ENCODE peak calls at places on chromosomes 3 and 15, in six cellular contexts. G is endothelial cell of umbilical vein, I is transverse colon, K is ovary, Q is upper lobe of left lung, U is body of pancreas. J is an unnamed sample.

GRCh38 chr3:116299646-116300081 is 145.6 kb downstream of the LSAMP start:
- DNase-seq in G (no peak), I (no peak), K (no peak), Q (no peak), U (no peak), J (no peak)

GRCh38 chr3:144362126-144362525 is 390.5 kb downstream of the DIPK2A start:
- DNase-seq in G (no peak), I (no peak), K (no peak), Q (no peak), U (no peak), J (no peak)

GRCh38 chr3:172904817-172905479 is 154.4 kb downstream of the ECT2 start:
- DNase-seq in G (no peak), I (no peak), K (no peak), Q (no peak), U (no peak), J (no peak)

GRCh38 chr3:20104167-20104661 is 64.0 kb downstream of the KAT2B start:
- DNase-seq in G (no peak), I (peak), K (no peak), Q (no peak), U (no peak), J (no peak)

GRCh38 chr3:125683067-125683844 is 88.0 kb upstream of the OSBPL11 start:
- DNase-seq in G (no peak), I (peak), K (peak), Q (no peak), U (no peak), J (peak)

GRCh38 chr3:171374661-171375285 is 85.4 kb downstream of the TNIK start:
- DNase-seq in G (peak), I (no peak), K (no peak), Q (no peak), U (no peak), J (no peak)

GRCh38 chr15:40893019-40893723 is 1.1 kb upstream of the VPS18 start:
- DNase-seq in G (no peak), I (no peak), K (no peak), Q (no peak), U (no peak), J (no peak)

GRCh38 chr15:22979069-22979698 is 984 bp downstream of the CYFIP1 start:
- DNase-seq in G (peak), I (peak), K (peak), Q (peak), U (peak), J (peak)

GRCh38 chr3:177340243-177340830 is 143.1 kb upstream of the TBL1XR1 start:
- DNase-seq in G (no peak), I (no peak), K (no peak), Q (no peak), U (no peak), J (no peak)

GRCh38 chr15:68713874-68714273 is 106.8 kb downstream of the ANP32A start:
- DNase-seq in G (no peak), I (no peak), K (no peak), Q (no peak), U (no peak), J (no peak)

GRCh38 chr3:117622130-117622841 is 912.7 kb downstream of the TUSC7 start:
- DNase-seq in G (peak), I (no peak), K (no peak), Q (no peak), U (no peak), J (no peak)

GRCh38 chr3:111810909-111811308 is 48.2 kb upstream of the PHLDB2 start:
- DNase-seq in G (no peak), I (no peak), K (no peak), Q (no peak), U (no peak), J (no peak)

GRCh38 chr15:27490867-27491595 is 520.0 kb downstream of the GABRG3 start:
- DNase-seq in G (no peak), I (no peak), K (no peak), Q (no peak), U (no peak), J (no peak)

GRCh38 chr3:45153658-45154437 is 7.7 kb upstream of the CDCP1 start:
- DNase-seq in G (no peak), I (no peak), K (no peak), Q (no peak), U (no peak), J (no peak)

GRCh38 chr15:98884894-98885293 is 122.7 kb downstream of the PGPEP1L start:
- DNase-seq in G (no peak), I (no peak), K (no peak), Q (no peak), U (no peak), J (no peak)

GRCh38 chr15:24961967-24962366 is 7.2 kb downstream of the SNRPN start:
- DNase-seq in G (no peak), I (no peak), K (no peak), Q (no peak), U (no peak), J (no peak)

GRCh38 chr15:24954783-24955548 is at the start of the genes SNRPN and SNURF:
- DNase-seq in G (peak), I (peak), K (peak), Q (peak), U (peak), J (peak)

GRCh38 chr15:24957691-24958090 is 2.9 kb downstream of the SNRPN start:
- DNase-seq in G (no peak), I (no peak), K (no peak), Q (no peak), U (no peak), J (no peak)

GRCh38 chr15:24955549-24955929 is 752 bp downstream of the SNRPN start:
- DNase-seq in G (no peak), I (no peak), K (peak), Q (no peak), U (peak), J (peak)

GRCh38 chr15:24956131-24956838 is 1.5 kb downstream of the SNRPN start:
- DNase-seq in G (peak), I (peak), K (peak), Q (peak), U (peak), J (peak)
- TF ChIP-seq POLR2A in G (no peak), I (peak), K (no peak), Q (peak), U (peak), J (peak)

GRCh38 chr3:124276863-124277515 is 285.1 kb upstream of the ROPN1 start:
- DNase-seq in G (no peak), I (no peak), K (peak), Q (peak), U (no peak), J (no peak)

GRCh38 chr3:124275421-124275820 is 283.5 kb upstream of the ROPN1 start:
- DNase-seq in G (peak), I (peak), K (peak), Q (peak), U (no peak), J (no peak)

GRCh38 chr3:124276163-124276862 is 284.4 kb upstream of the ROPN1 start:
- DNase-seq in G (no peak), I (no peak), K (no peak), Q (no peak), U (no peak), J (no peak)

GRCh38 chr3:124273651-124274050 is 281.7 kb upstream of the ROPN1 start:
- DNase-seq in G (no peak), I (no peak), K (no peak), Q (no peak), U (no peak), J (no peak)

GRCh38 chr3:124277516-124277890 is 285.6 kb upstream of the ROPN1 start:
- DNase-seq in G (peak), I (peak), K (peak), Q (no peak), U (no peak), J (no peak)
- TF ChIP-seq CTCF in G (no peak), I (peak), K (no peak), Q (no peak), U (no peak), J (no peak)

GRCh38 chr3:4979401-4980228 is at the start of gene BHLHE40:
- DNase-seq in G (peak), I (peak), K (no peak), Q (no peak), U (no peak), J (no peak)

GRCh38 chr3:4977001-4977888 is 2.0 kb upstream of the BHLHE40 start:
- DNase-seq in G (peak), I (peak), K (peak), Q (peak), U (peak), J (peak)

GRCh38 chr3:4977889-4978258 is 1.4 kb upstream of the BHLHE40 start:
- DNase-seq in G (no peak), I (no peak), K (no peak), Q (no peak), U (no peak), J (no peak)

GRCh38 chr3:4978966-4979400 is 254 bp upstream of the BHLHE40 start:
- DNase-seq in G (peak), I (peak), K (peak), Q (peak), U (peak), J (peak)

DNA sequence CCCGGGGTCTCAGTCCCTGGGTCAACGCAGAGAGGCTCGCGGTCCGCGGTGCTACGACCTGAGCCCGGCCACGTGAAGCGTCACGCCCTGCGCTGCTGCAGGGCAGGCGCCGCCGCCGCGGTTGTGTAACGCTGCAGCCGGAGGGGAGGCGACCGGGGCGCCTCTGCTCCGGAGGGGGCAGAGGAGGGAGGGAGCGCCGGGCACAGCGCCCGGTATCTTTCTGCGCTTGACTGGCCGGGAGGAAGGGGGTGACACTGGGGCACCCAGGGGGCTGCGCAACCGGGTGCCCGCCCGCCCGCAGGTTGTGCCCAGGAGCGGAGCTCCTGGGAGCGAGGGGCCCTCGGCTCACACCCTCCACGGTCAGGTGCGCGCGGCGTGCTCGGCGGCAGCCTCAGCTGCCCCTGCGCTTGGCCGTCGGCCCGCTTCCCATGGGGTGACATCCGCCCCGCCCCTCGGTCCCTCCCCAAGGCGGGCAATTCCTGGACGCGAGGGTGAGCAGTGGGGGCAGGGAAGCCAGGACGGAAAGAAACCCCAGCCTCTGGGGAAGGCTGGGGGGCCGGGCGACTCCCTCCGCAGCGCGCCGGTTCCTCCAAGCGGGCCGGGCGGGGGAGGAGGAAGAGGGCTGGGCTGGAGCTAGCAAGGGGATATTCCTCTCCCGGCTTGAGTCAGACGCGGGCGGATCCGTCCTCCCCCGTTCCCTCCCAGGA is 825 bp upstream of the BHLHE40 start:
- DNase-seq in G (peak), I (peak), K (peak), Q (peak), U (peak), J (peak)
- TF ChIP-seq POLR2A in G (peak), I (peak), K (peak), Q (peak), U (peak), J (peak)

GRCh38 chr3:197154-197855 is 742 bp downstream of the CHL1 start:
- DNase-seq in G (no peak), I (no peak), K (peak), Q (no peak), U (no peak), J (peak)

GRCh38 chr3:194421-194820 is 2.1 kb upstream of the CHL1 start:
- DNase-seq in G (no peak), I (no peak), K (no peak), Q (no peak), U (no peak), J (no peak)

GRCh38 chr3:194006-194405 is 2.6 kb upstream of the CHL1 start:
- DNase-seq in G (no peak), I (no peak), K (no peak), Q (no peak), U (no peak), J (no peak)

GRCh38 chr3:196322-197153 is at the start of gene CHL1:
- DNase-seq in G (no peak), I (no peak), K (peak), Q (no peak), U (no peak), J (peak)

DNA sequence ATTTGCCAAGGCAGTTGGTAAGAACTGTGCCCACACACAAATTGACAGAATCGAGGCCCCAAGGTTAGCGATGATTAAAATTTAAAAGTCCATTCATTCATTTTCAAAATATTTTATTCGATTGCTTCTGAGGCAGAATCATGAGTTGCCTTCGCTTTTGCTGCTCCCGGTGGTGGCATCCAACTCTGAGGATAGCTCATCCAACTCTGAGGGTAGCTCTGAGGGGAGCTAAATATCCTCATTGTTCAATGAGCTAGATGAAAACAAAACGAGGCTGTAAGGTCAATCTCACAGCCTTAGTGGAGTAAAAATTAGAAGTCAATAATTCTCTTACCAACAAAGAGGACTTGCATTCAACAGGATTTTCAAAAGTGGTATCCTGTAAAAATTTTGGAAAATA is 901 bp upstream of the CHL1 start:
- DNase-seq in G (no peak), I (no peak), K (no peak), Q (no peak), U (no peak), J (no peak)
- TF ChIP-seq CTCF in G (no peak), I (no peak), K (no peak), Q (no peak), U (no peak), J (no peak)

DNA sequence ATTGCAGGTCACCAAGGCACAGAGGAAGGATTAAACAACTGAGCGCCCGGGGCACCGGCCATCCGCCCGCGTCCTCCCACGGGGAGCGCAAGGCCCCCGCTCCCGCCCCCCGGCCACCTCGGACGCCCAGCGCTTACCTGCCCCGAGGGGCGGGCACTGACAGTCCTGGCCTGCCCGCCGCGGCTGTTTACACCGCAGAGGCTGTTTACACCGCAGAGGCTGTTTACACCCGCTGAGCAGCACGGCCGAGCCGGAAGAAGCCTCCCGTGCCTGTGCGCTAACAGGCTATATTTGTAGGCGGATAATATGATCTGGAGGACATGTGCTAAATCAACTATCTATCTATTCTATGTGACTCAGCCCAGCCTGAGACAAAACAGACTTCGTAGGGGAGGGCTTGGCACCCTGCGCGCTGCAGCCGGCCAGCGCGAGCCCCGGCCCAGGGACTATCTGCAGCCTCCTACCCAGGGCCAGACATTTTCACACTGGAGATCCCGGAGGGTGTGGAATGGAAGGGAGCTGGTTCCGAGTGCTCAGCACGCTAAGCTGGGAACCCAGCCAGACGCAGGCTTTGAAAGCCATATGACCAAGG is at the start of gene LRRC2:
- DNase-seq in G (peak), I (peak), K (peak), Q (peak), U (peak), J (peak)
- TF ChIP-seq POLR2A in G (no peak), I (no peak), K (no peak), Q (peak), U (peak), J (peak)

GRCh38 chr15:90248760-90249122 is 615 bp upstream of the TTLL13 start:
- DNase-seq in G (no peak), I (no peak), K (no peak), Q (no peak), U (no peak), J (no peak)

GRCh38 chr15:90249123-90249863 is at the start of gene TTLL13:
- DNase-seq in G (peak), I (peak), K (peak), Q (peak), U (peak), J (peak)
- TF ChIP-seq CTCF in G (no peak), I (peak), K (no peak), Q (peak), U (peak), J (no peak)